ENCODE peak calls at places on chromosomes 6 and 20, in nine cellular contexts. J is iris pigment epithelial cell; H is EL; X is H7; K is CD8-positive, alpha-beta memory T cell; S is stimulated activated CD8-positive, alpha-beta memory T cell treated with anti-CD3 and anti-CD28 coated beads, Interleukin-2, amount 100 ng/mL, for 1 hour; D is GM03348; U is activated T-cell treated with anti-CD3 and anti-CD28 coated beads for 24 hours; W is KG1. I is an unnamed sample.

GRCh38 chr6:106973841-106974336 is 640 bp downstream of the CD24 start:
- DNase-seq in D (no peak), H (peak), U (no peak), S (no peak), J (no peak), W (no peak), X (peak), K (no peak), I (no peak)

GRCh38 chr20:5482791-5483190 is 166.0 kb upstream of the PROKR2 start:
- DNase-seq in K (no peak), W (no peak), U (no peak), S (no peak), X (no peak), J (peak), D (no peak), H (no peak), I (no peak)

GRCh38 chr6:48894469-48894868 is 568.6 kb downstream of the MMUT start:
- DNase-seq in H (no peak), U (no peak), D (no peak), X (no peak), K (no peak), W (no peak), S (no peak), J (no peak), I (no peak)

GRCh38 chr6:3119040-3119723 is 671 bp downstream of the BPHL start:
- DNase-seq in X (no peak), H (peak), K (no peak), W (peak), D (no peak), U (no peak), J (peak), S (no peak), I (no peak)

GRCh38 chr20:63155266-63156165 is 60.4 kb downstream of the YTHDF1 start:
- DNase-seq in H (no peak), U (no peak), S (no peak), D (no peak), J (no peak), X (no peak), W (no peak), K (no peak), I (no peak)

GRCh38 chr6:113690255-113690956 is 166.7 kb upstream of the MARCKS start:
- DNase-seq in U (no peak), H (peak), J (peak), W (no peak), D (peak), K (no peak), S (no peak), X (no peak), I (no peak)

GRCh38 chr6:61886608-61887259 is 399.3 kb downstream of the KHDRBS2 start:
- DNase-seq in H (no peak), K (no peak), J (no peak), X (no peak), S (no peak), W (no peak), U (no peak), D (no peak), I (no peak)

GRCh38 chr6:38554700-38555413 is 84.9 kb downstream of the BTBD9 start:
- DNase-seq in S (no peak), H (peak), X (no peak), W (no peak), K (no peak), J (peak), D (peak), U (no peak), I (no peak)

GRCh38 chr6:116265081-116265829 is 11.4 kb upstream of the TSPYL4 start:
- DNase-seq in H (peak), K (no peak), D (no peak), X (no peak), U (no peak), J (no peak), S (no peak), W (no peak), I (no peak)

GRCh38 chr6:32818867-32819266 is 2.1 kb upstream of the HLA-DOB start:
- DNase-seq in D (no peak), W (no peak), H (no peak), J (no peak), S (no peak), U (no peak), K (no peak), X (no peak), I (no peak)

I was measured in naive thymus-derived CD4-positive, alpha-beta T cell.